ENCODE peak calls at places on chromosomes 3 and 15, in four cellular contexts. S is GM12878, X is HepG2, R is K562. A is an unnamed sample.

GRCh38 chr15:24752354-24752753 is 76.8 kb downstream of the NPAP1 start:
- DNase-seq in S (no peak), X (no peak), R (no peak), A (no peak)

GRCh38 chr3:30259730-30260129 is 346.7 kb upstream of the TGFBR2 start:
- DNase-seq in S (no peak), X (peak), R (no peak), A (no peak)

GRCh38 chr3:79094654-79095053 is 673.1 kb downstream of the ROBO1 start:
- DNase-seq in S (no peak), X (no peak), R (no peak), A (no peak)

GRCh38 chr15:98884894-98885293 is 122.7 kb downstream of the PGPEP1L start:
- DNase-seq in S (no peak), X (no peak), R (no peak), A (no peak)

GRCh38 chr3:177597325-177598109 is 400.2 kb upstream of the TBL1XR1 start:
- DNase-seq in S (no peak), X (no peak), R (peak), A (no peak)

GRCh38 chr3:66378256-66378655 is 122.6 kb downstream of the LRIG1 start:
- DNase-seq in S (no peak), X (no peak), R (peak), A (peak)

GRCh38 chr15:82970696-82971095 is 15.3 kb upstream of the RAMAC start:
- DNase-seq in S (no peak), X (no peak), R (no peak), A (no peak)

GRCh38 chr15:44633603-44634002 is 29.9 kb downstream of the SPG11 start:
- DNase-seq in S (no peak), X (no peak), R (no peak), A (no peak)

GRCh38 chr3:14467723-14468620 is 65.6 kb downstream of the SLC6A6 start:
- DNase-seq in S (no peak), X (peak), R (peak), A (peak)

GRCh38 chr15:73822998-73823397 is 50.4 kb upstream of the TBC1D21 start:
- DNase-seq in S (no peak), X (no peak), R (no peak), A (no peak)

GRCh38 chr3:52770581-52771333 is at the start of gene NEK4:
- DNase-seq in S (peak), X (peak), R (peak), A (peak)

GRCh38 chr15:40313531-40314398 is 6.0 kb upstream of the PLCB2 start:
- DNase-seq in S (no peak), X (peak), R (peak), A (no peak)

GRCh38 chr15:77535845-77536244 is 96.9 kb downstream of the LINGO1 start:
- DNase-seq in S (no peak), X (no peak), R (peak), A (no peak)

GRCh38 chr3:22496641-22497040 is 706.5 kb upstream of the UBE2E2 start:
- DNase-seq in S (no peak), X (no peak), R (no peak), A (no peak)

GRCh38 chr3:166484470-166484869 is 647.2 kb upstream of the BCHE start:
- DNase-seq in S (no peak), X (no peak), R (no peak), A (no peak)

GRCh38 chr3:196073188-196073838 is 8.6 kb downstream of the TFRC start:
- DNase-seq in S (peak), X (peak), R (peak), A (peak)

GRCh38 chr15:41017051-41017735 is 63.9 kb downstream of the CHAC1 start:
- DNase-seq in S (no peak), X (no peak), R (no peak), A (no peak)

GRCh38 chr15:88907111-88907510 is 6.1 kb downstream of the MFGE8 start:
- DNase-seq in S (no peak), X (no peak), R (no peak), A (no peak)

GRCh38 chr3:71710906-71711494 is 14.2 kb downstream of the EIF4E3 start:
- DNase-seq in S (peak), X (peak), R (peak), A (peak)

GRCh38 chr3:108208831-108209230 is 13.4 kb downstream of the IFT57 start:
- DNase-seq in S (peak), X (no peak), R (no peak), A (no peak)

GRCh38 chr3:105806361-105806760 is 62.5 kb downstream of the CBLB start:
- DNase-seq in S (no peak), X (peak), R (peak), A (peak)

DNA sequence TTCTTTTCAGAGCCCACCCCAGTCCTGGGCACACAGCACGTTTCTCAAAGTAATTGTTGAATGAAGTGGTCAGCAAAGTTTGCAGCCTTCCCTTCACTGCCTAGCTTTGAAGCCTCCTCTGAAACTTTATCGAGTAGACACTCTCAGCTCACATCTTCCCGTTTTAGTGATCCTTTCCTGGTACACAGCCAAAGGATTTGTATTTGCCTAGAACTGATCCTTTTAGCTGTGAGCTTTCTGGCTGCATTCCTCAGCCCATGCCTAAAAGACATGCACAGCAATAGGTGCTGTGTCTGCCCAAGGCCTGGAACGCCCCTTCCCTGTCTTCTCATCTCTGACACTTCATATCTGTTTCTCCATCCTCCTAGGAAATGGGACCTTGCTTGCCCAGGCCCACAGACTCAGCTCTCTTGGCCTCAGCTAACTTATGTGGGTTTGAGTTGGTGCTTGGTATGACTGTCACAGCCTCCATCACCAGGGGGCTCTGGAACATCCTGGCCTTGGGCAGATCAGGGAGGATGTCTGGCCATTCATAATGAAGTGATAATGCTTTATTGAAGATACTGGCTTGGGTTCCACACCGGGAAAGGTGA is 156.8 kb upstream of the SMAD3 start:
- DNase-seq in S (no peak), X (no peak), R (no peak), A (no peak)
- TF ChIP-seq CHD4 in S (no peak), X (no peak), R (no peak), A (no peak)

GRCh38 chr3:13021141-13021933 is 51.9 kb downstream of the IQSEC1 start:
- DNase-seq in S (no peak), X (no peak), R (no peak), A (no peak)
- TF ChIP-seq ESRRA in S (no peak), X (no peak), R (no peak), A (no peak)

DNA sequence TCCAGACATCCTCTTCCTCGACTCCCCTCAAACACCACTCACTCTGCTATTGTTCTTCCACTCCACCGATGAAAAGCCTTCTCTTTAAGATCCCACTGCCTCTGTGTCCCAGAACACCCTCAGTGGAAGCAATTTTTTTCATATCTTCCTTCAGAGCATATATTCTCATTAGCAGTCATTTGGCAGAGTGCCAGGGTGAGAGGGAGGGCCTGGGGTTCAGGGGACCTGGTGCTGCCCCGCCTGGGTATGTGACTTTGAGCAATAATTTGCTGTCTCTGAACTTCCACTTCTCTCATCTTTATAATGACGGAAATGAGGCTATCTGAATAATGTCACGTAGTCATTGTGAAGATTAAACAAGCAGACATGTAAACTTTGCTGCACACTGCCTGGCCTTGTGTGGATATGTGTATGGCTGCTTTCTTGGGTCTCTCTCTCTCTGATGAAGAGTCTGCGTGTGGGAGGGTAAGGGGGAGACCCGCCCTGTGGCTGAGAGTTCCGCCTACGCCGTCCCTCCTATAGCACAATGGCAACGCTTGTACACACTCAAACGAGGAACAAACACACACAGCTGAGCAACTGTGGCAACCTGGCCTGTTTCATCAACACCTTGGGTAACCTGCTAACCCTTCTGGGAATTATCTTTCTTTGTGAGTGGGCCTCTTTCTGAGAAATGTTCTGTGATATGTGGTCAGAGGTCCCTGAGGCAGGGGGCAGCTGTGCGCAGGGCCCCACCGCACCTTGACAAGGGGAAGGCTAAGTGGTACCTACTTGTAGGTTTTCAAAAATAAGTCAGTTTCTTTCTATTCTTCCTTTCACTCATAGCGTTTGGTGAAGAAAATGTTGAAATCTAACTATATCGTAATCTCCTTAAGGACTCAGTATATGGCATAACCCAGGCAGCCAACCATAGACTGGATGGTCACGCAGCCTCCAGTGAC is 369.8 kb downstream of the SV2B start:
- DNase-seq in S (no peak), X (no peak), R (peak), A (no peak)
- TF ChIP-seq JUNB in S (no peak), X (no peak), R (no peak), A (no peak)

GRCh38 chr3:150078983-150079739 is 108.5 kb upstream of the PFN2 start:
- DNase-seq in S (no peak), X (no peak), R (no peak), A (peak)
- TF ChIP-seq CHD4 in S (no peak), X (no peak), R (no peak), A (no peak)

DNA sequence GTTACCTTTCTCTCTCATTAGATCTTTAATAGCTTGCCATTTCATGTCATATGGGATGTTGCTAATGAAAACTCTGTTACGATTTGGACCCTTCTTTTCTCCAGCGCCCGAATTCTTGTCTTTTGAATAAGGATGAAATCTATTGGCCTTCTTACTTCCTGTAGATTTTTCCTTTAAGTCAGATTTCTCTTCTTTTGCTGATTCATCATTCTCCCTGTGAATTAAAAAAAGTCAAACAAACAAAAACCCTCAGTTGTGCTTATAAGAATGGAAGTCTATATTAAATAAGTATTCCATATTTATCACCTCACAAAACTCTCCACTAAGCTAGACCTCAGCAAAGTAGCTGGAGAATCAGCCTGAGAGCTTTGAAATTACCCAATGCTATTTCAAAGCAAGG is 9.5 kb downstream of the MYEF2 start:
- DNase-seq in S (no peak), X (no peak), R (no peak), A (no peak)
- TF ChIP-seq ESRRA in S (no peak), X (no peak), R (no peak), A (no peak)

A was measured in A549.